ENCODE peak calls at places on chromosome 7, in four cellular contexts. Q is ELR, R is PC-3, P is WTC11. C is an unnamed sample.

GRCh38 chr7:90474284-90475210 is 5.1 kb downstream of the PTTG1IP2 start:
- DNase-seq in P (no peak), Q (peak), R (peak), C (no peak)

GRCh38 chr7:158847451-158847866 is 8.9 kb upstream of the DYNC2I1 start:
- DNase-seq in P (no peak), Q (no peak), R (no peak), C (peak)

GRCh38 chr7:151012031-151012692 is 12.1 kb downstream of the ATG9B start:
- DNase-seq in Q (no peak), P (no peak), R (no peak), C (no peak)

GRCh38 chr7:112940314-112940732 is 146.3 kb downstream of the GPR85 start:
- DNase-seq in R (no peak), P (no peak), Q (no peak), C (no peak)

GRCh38 chr7:116426428-116427156 is 72.9 kb upstream of the CAV2 start:
- DNase-seq in P (no peak), Q (peak), R (peak), C (no peak)

GRCh38 chr7:42932861-42933591 is 850 bp downstream of the MRPL32 start:
- DNase-seq in R (peak), P (no peak), Q (peak), C (no peak)

GRCh38 chr7:2700141-2700850 is 12.3 kb downstream of the AMZ1 start:
- DNase-seq in Q (no peak), P (no peak), R (no peak), C (no peak)

GRCh38 chr7:47549397-47549796 is 32.5 kb downstream of the TNS3 start:
- DNase-seq in Q (no peak), P (no peak), R (no peak), C (no peak)

GRCh38 chr7:105773030-105773460 is 103.4 kb downstream of the ATXN7L1 start:
- DNase-seq in R (no peak), P (no peak), Q (no peak), C (no peak)

GRCh38 chr7:80078159-80078731 is 56.4 kb upstream of the GNAI1 start:
- DNase-seq in R (peak), Q (peak), P (no peak), C (no peak)

GRCh38 chr7:18936265-18936664 is 181.2 kb downstream of the TWIST1 start:
- DNase-seq in P (no peak), Q (no peak), R (no peak), C (no peak)

GRCh38 chr7:534959-535358 is 15.3 kb upstream of the PDGFA start:
- DNase-seq in P (no peak), R (no peak), Q (no peak), C (no peak)

GRCh38 chr7:13262929-13263530 is 575.6 kb downstream of the ARL4A start:
- DNase-seq in R (peak), P (no peak), Q (peak), C (no peak)

GRCh38 chr7:105689093-105689819 is 108.0 kb upstream of the EFCAB10 start:
- DNase-seq in Q (no peak), P (peak), R (no peak), C (no peak)

GRCh38 chr7:143434660-143435059 is 8.6 kb upstream of the TAS2R60 start:
- DNase-seq in Q (no peak), R (peak), P (no peak), C (peak)

GRCh38 chr7:133602291-133602690 is 349.4 kb downstream of the EXOC4 start:
- DNase-seq in R (peak), Q (peak), P (no peak), C (no peak)

GRCh38 chr7:116782177-116782711 is 80.1 kb upstream of the CAPZA2 start:
- DNase-seq in Q (no peak), R (peak), P (no peak), C (no peak)

GRCh38 chr7:8500286-8500685 is 66.9 kb downstream of the NXPH1 start:
- DNase-seq in Q (no peak), R (no peak), P (no peak), C (no peak)

GRCh38 chr7:139114018-139114417 is 4.5 kb upstream of the ZC3HAV1 start:
- DNase-seq in Q (no peak), R (no peak), P (no peak), C (no peak)

GRCh38 chr7:143454091-143454729 is 11.0 kb downstream of the TAS2R60 start:
- DNase-seq in Q (no peak), R (no peak), P (no peak), C (no peak)

GRCh38 chr7:46320956-46321355 is 399.9 kb upstream of the IGFBP3 start:
- DNase-seq in P (no peak), Q (no peak), R (no peak), C (no peak)

GRCh38 chr7:50477640-50478039 is 27.5 kb upstream of the FIGNL1 start:
- DNase-seq in Q (no peak), R (no peak), P (no peak), C (no peak)